ENCODE peak calls at places on chromosomes 7 and 10, in five cellular contexts. L, K, D, A and T are unnamed samples.

GRCh38 chr7:105638942-105639495 is 57.7 kb upstream of the EFCAB10 start:
- DNase-seq in D (no peak), L (no peak), A (no peak), K (no peak), T (no peak)

GRCh38 chr10:131354380-131354779 is 42.9 kb upstream of the TCERG1L start:
- DNase-seq in A (no peak), K (no peak), D (no peak), L (no peak), T (no peak)

GRCh38 chr10:42989481-42989921 is 87.4 kb upstream of the RET start:
- DNase-seq in K (no peak), D (no peak), L (no peak), A (no peak), T (no peak)

GRCh38 chr10:35765039-35765662 is 123.1 kb upstream of the FZD8 start:
- DNase-seq in A (no peak), L (no peak), D (no peak), K (no peak), T (no peak)

GRCh38 chr10:11098628-11099027 is 81.0 kb downstream of the CELF2 start:
- DNase-seq in L (no peak), D (no peak), A (no peak), K (no peak), T (no peak)

GRCh38 chr7:147547252-147547897 is 1043.2 kb upstream of the C7orf33 start:
- DNase-seq in L (no peak), K (no peak), D (no peak), A (no peak), T (no peak)

GRCh38 chr10:69101451-69102095 is 13.7 kb downstream of the SRGN start:
- DNase-seq in A (peak), K (no peak), D (no peak), L (no peak), T (no peak)

GRCh38 chr10:121974535-121975294 is at the start of gene NSMCE4A:
- DNase-seq in K (peak), A (peak), L (no peak), D (peak), T (peak)

GRCh38 chr10:54613162-54613561 is 187.9 kb downstream of the PCDH15 start:
- DNase-seq in L (no peak), K (no peak), D (no peak), A (no peak), T (no peak)

GRCh38 chr10:30284860-30285594 is 64.1 kb downstream of the MTPAP start:
- DNase-seq in D (no peak), L (no peak), K (no peak), A (no peak), T (no peak)

GRCh38 chr10:34157501-34157900 is 657.6 kb downstream of the PARD3 start:
- DNase-seq in A (no peak), K (no peak), L (no peak), D (no peak), T (no peak)

GRCh38 chr7:1446611-1447032 is 12.6 kb downstream of the MICALL2 start:
- DNase-seq in D (no peak), A (no peak), K (no peak), L (no peak), T (no peak)

GRCh38 chr10:112071596-112072133 is 111.9 kb downstream of the GPAM start:
- DNase-seq in D (no peak), L (no peak), A (no peak), K (no peak), T (no peak)

GRCh38 chr10:69419761-69420126 is 3.0 kb upstream of the TACR2 start:
- DNase-seq in L (no peak), K (no peak), A (no peak), D (no peak), T (no peak)

GRCh38 chr7:155752756-155753445 is 59.4 kb downstream of the SHH start:
- DNase-seq in A (no peak), L (no peak), K (no peak), D (no peak), T (no peak)

GRCh38 chr7:121329460-121330052 is 756 bp downstream of the WNT16 start:
- DNase-seq in D (no peak), A (no peak), L (no peak), K (no peak), T (peak)

GRCh38 chr10:11014671-11015141 is 3.0 kb upstream of the CELF2 start:
- DNase-seq in A (no peak), K (no peak), L (no peak), D (no peak), T (no peak)

GRCh38 chr10:26242752-26243151 is 26.2 kb downstream of the GAD2 start:
- DNase-seq in L (no peak), D (no peak), K (no peak), A (no peak), T (no peak)

GRCh38 chr7:131284702-131285419 is 42.8 kb upstream of the MKLN1 start:
- DNase-seq in A (peak), L (no peak), D (no peak), K (no peak), T (no peak)

GRCh38 chr10:43817368-43817767 is 168.7 kb upstream of the ZNF32 start:
- DNase-seq in K (no peak), D (no peak), A (peak), L (no peak), T (no peak)

GRCh38 chr7:89170628-89171027 is 375.1 kb upstream of the TEX47 start:
- DNase-seq in K (no peak), L (no peak), D (no peak), A (no peak), T (no peak)

GRCh38 chr10:23338155-23338828 is 6.3 kb downstream of the C10orf67 start:
- DNase-seq in A (peak), K (no peak), L (no peak), D (no peak), T (no peak)

GRCh38 chr10:101283762-101284161 is 54.5 kb upstream of the LBX1 start:
- DNase-seq in D (no peak), A (no peak), L (no peak), K (no peak), T (no peak)

GRCh38 chr10:43688348-43688892 is 39.7 kb upstream of the ZNF32 start:
- DNase-seq in K (no peak), A (peak), L (no peak), D (no peak), T (no peak)

GRCh38 chr10:91694170-91694794 is 61.4 kb upstream of the PPP1R3C start:
- DNase-seq in D (peak), K (no peak), A (no peak), L (no peak), T (no peak)

GRCh38 chr7:12554421-12554820 is 16.1 kb upstream of the SCIN start:
- DNase-seq in L (no peak), A (no peak), K (no peak), D (no peak), T (no peak)

GRCh38 chr10:62732841-62733653 is 71.5 kb upstream of the ADO start:
- DNase-seq in K (peak), L (peak), D (peak), A (peak), T (peak)

GRCh38 chr7:133354546-133355324 is 101.9 kb downstream of the EXOC4 start:
- DNase-seq in A (peak), D (no peak), K (no peak), L (no peak), T (no peak)

GRCh38 chr10:122734266-122734665 is 34.6 kb upstream of the C10orf120 start:
- DNase-seq in D (no peak), A (no peak), L (no peak), K (no peak), T (no peak)

GRCh38 chr7:106284516-106285050 is at the start of gene NAMPT:
- DNase-seq in K (no peak), L (no peak), A (no peak), D (peak), T (peak)

GRCh38 chr10:114278140-114278883 is 39.3 kb downstream of the VWA2 start:
- DNase-seq in D (no peak), K (no peak), A (no peak), L (no peak), T (no peak)